ENCODE peak calls at places on chromosomes 11 and 22, in six cellular contexts. B is tibial nerve, M is A549, A is suprapubic skin, O is stomach, E is sigmoid colon. P is an unnamed sample.

GRCh38 chr11:779120-779954 is 2.0 kb upstream of the GATD1 start:
- DNase-seq in B (no peak), A (no peak), E (no peak), O (no peak), M (no peak), P (peak; percentile 34)

GRCh38 chr22:31350410-31350863 is 4.3 kb upstream of the PATZ1 start:
- DNase-seq in B (no peak), E (no peak), M (peak; percentile 27), O (peak; percentile 43), A (no peak), P (no peak)

GRCh38 chr11:36326524-36327419 is 30.7 kb downstream of the PRR5L start:
- DNase-seq in A (no peak), E (no peak), B (no peak), M (no peak), O (no peak), P (no peak)

GRCh38 chr11:34784318-34784841 is 131.8 kb downstream of the APIP start:
- DNase-seq in B (no peak), E (no peak), O (no peak), A (no peak), M (no peak), P (no peak)

GRCh38 chr11:797300-798092 is 585 bp downstream of the SLC25A22 start:
- DNase-seq in B (peak; percentile 66), M (peak; percentile 80), E (peak; percentile 89), A (no peak), O (peak; percentile 60), P (peak; percentile 83)

GRCh38 chr11:119432484-119433368 is 9.8 kb upstream of the THY1 start:
- DNase-seq in B (no peak), E (no peak), A (no peak), M (no peak), O (no peak), P (peak; percentile 55)

GRCh38 chr11:119380160-119380815 is 1.2 kb downstream of the USP2 start:
- DNase-seq in B (peak; percentile 5), O (no peak), E (no peak), M (no peak), A (no peak), P (peak; percentile 38)

GRCh38 chr11:7688238-7688826 is 15.0 kb upstream of the CYB5R2 start:
- DNase-seq in B (no peak), E (no peak), O (no peak), A (no peak), M (peak; percentile 50), P (no peak)

GRCh38 chr11:123729602-123730001 is 11.9 kb downstream of the ZNF202 start:
- DNase-seq in E (no peak), A (no peak), O (no peak), B (no peak), M (no peak), P (no peak)

GRCh38 chr11:57386178-57386945 is 4.1 kb downstream of the PRG2 start:
- DNase-seq in B (no peak), O (no peak), A (no peak), M (no peak), E (no peak), P (no peak)

GRCh38 chr22:27578937-27579617 is 222.5 kb downstream of the MN1 start:
- DNase-seq in E (no peak), B (peak; percentile 11), A (no peak), O (no peak), M (no peak), P (no peak)

GRCh38 chr11:95108671-95109551 is 19.3 kb downstream of the ENDOD1 start:
- DNase-seq in M (no peak), O (no peak), E (no peak), A (no peak), B (no peak), P (no peak)

GRCh38 chr22:46061431-46062231 is 84.7 kb upstream of the WNT7B start:
- DNase-seq in A (peak; percentile 76), M (no peak), O (peak; percentile 44), B (no peak), E (peak; percentile 60), P (no peak)

GRCh38 chr11:46250071-46251052 is 27.1 kb upstream of the CREB3L1 start:
- DNase-seq in O (no peak), E (no peak), M (no peak), B (no peak), A (no peak), P (no peak)

GRCh38 chr22:20206709-20207215 is 55.9 kb upstream of the CCDC188 start:
- DNase-seq in O (peak; percentile 58), M (no peak), A (no peak), B (no peak), E (no peak), P (no peak)

GRCh38 chr11:13429288-13429687 is 33.7 kb downstream of the BTBD10 start:
- DNase-seq in M (no peak), E (no peak), O (no peak), B (no peak), A (no peak), P (no peak)

GRCh38 chr22:34334893-34335292 is 414.6 kb upstream of the LARGE1 start:
- DNase-seq in M (no peak), A (no peak), B (no peak), E (no peak), O (no peak), P (no peak)

GRCh38 chr11:15816996-15817395 is 539.4 kb downstream of the SOX6 start:
- DNase-seq in A (no peak), E (no peak), O (no peak), M (no peak), B (no peak), P (no peak)

GRCh38 chr22:18109410-18110193 is 1.0 kb upstream of the TUBA8 start:
- DNase-seq in O (no peak), A (no peak), M (no peak), E (no peak), B (no peak), P (no peak)

GRCh38 chr11:61349189-61349751 is 12.4 kb downstream of the CYB561A3 start:
- DNase-seq in E (no peak), O (no peak), A (no peak), B (no peak), M (no peak), P (peak; percentile 32)

GRCh38 chr22:37925311-37925710 is 19.2 kb downstream of the MICALL1 start:
- DNase-seq in E (no peak), B (no peak), M (no peak), O (no peak), A (no peak), P (no peak)

GRCh38 chr11:73314121-73314948 is 6.3 kb downstream of the ARHGEF17 start:
- DNase-seq in E (peak; percentile 67), A (no peak), M (no peak), O (no peak), B (no peak), P (no peak)

GRCh38 chr22:38831166-38831945 is 12.5 kb downstream of the NPTXR start:
- DNase-seq in M (no peak), A (no peak), O (no peak), E (no peak), B (no peak), P (no peak)

GRCh38 chr22:39215430-39216142 is 29.2 kb downstream of the PDGFB start:
- DNase-seq in A (peak; percentile 60), M (peak; percentile 36), E (peak; percentile 29), B (no peak), O (no peak), P (no peak)

GRCh38 chr22:42313204-42313603 is 42.8 kb upstream of the TCF20 start:
- DNase-seq in B (no peak), E (no peak), A (no peak), O (no peak), M (no peak), P (no peak)
- H3K4me1 ChIP-seq in B (no peaks in the 10 kb centered on the region), E (no peaks in the 10 kb centered on the region), A (peaks cover 38% of the 10 kb centered on the region), O (peaks cover 44% of the 10 kb centered on the region), M (peaks cover 39% of the 10 kb centered on the region), P (no peaks in the 10 kb centered on the region)

DNA sequence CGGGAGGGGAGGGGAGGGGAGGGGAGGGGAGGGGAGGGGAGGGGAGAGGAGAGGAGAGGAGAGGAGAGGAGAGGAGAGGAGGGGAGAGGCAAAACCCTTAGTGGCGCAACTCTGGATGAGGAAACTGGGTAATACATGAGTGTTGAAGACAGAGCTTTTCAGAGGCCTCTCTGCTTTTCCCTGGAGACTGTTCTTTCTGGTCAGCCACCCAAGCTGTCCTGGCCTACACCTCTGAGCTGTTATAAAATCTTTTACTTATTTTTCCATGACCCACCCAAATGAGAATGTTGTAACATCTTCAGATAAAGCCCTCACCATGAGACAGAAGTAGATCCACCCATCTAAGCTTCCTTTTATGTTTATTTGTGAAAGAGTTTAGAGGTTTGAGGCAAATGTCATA is 20.4 kb upstream of the APLP2 start:
- DNase-seq in A (no peak), M (no peak), O (no peak), B (no peak), E (no peak), P (no peak)
- TF ChIP-seq EP300 in A (no peak), M (no peak), O (no peak), B (no peak), E (no peak), P (no peak)

GRCh38 chr11:65383778-65384177 is 1.3 kb upstream of the SLC25A45 start:
- DNase-seq in B (no peak), M (no peak), A (no peak), O (no peak), E (no peak), P (no peak)

GRCh38 chr11:65386307-65387081 is at the start of gene FRMD8:
- DNase-seq in M (peak; percentile 82), O (peak; percentile 95), A (peak; percentile 97), E (peak; percentile 97), B (peak; percentile 81), P (peak; percentile 96)

GRCh38 chr11:65382804-65383368 is 440 bp upstream of the SLC25A45 start:
- DNase-seq in B (no peak), E (peak; percentile 83), O (peak; percentile 90), M (peak; percentile 58), A (no peak), P (peak; percentile 52)

GRCh38 chr11:65382036-65382803 is at the start of gene SLC25A45:
- DNase-seq in E (peak; percentile 98), O (peak; percentile 95), A (peak; percentile 96), M (peak; percentile 78), B (peak; percentile 89), P (peak; percentile 93)

DNA sequence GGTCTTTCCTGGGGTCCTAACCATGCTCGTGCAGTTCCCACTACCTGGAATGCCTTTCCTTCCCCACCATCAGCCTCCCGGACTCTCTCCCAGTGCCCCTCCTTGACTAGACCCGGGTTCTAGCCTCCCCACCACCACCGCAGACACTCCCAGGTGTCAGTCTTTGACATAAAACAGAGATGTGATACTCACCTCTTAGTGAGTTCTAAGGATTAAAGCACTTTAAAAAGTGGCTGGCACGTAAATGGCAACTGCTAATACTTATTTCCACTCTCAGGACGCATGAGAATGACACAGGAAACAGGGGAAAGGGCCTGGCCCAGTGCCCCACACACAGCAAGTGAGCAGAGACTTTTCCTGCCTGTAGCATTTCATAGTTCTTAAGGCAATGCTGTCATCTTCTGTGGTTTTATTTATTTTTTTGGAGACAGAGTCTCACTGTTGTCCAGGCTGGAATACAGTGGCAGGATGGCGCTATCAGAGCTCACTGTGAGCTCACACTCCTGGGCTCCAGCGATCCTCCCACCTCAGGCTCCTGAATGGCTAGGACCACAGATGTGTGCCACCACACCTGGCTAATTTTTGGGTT is 1.9 kb upstream of the SLC25A45 start:
- DNase-seq in A (no peak), B (no peak), M (no peak), E (no peak), O (no peak), P (no peak)
- H3K4me1 ChIP-seq in A (peaks cover 89% of the 10 kb centered on the region), B (no peaks in the 10 kb centered on the region), M (peaks cover 82% of the 10 kb centered on the region), E (no peaks in the 10 kb centered on the region), O (peaks cover 75% of the 10 kb centered on the region), P (peaks cover 16% of the 10 kb centered on the region)

DNA sequence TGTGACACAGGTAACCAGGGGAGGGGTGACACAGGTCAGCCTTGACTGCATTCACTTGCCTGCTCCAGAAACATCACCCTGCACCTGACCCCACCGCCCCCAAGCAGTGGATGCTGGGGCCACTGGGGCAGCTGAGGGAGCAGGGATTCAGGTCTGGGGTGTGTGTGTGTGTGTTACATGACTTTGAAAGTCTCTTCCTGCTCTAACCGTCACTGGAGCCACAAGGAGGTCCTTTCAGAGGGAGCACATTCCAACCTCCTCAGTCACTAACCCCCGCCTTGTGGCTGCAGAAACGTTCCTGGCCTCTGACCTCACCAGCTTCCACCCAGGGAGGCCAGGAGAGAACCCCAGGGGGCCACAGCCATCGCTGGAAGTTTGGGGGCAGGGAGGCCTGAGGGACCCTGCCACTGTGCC is 2.9 kb upstream of the FOSL1 start:
- DNase-seq in E (no peak), O (no peak), B (no peak), A (no peak), M (peak; percentile 85), P (no peak)
- TF ChIP-seq EP300 in E (no peak), O (no peak), B (no peak), A (no peak), M (peak; percentile 60), P (no peak)

P was measured in ovary.